ENCODE peak calls at places on chromosomes 16 and 17, in six cellular contexts. W is WERI-Rb-1, E is bronchial epithelial cell, V is stomach, C is endothelial cell of umbilical vein, M is right lobe of liver. O is an unnamed sample.

GRCh38 chr17:32518856-32519768 is 32.3 kb downstream of the CDK5R1 start:
- DNase-seq in E (peak; percentile 60), C (peak; percentile 49), V (peak; percentile 63), M (peak; percentile 48), W (peak; percentile 81), O (no peak)

GRCh38 chr17:78257810-78258322 is 26.4 kb downstream of the TMEM235 start:
- DNase-seq in C (peak; percentile 50), E (no peak), W (no peak), M (peak; percentile 77), V (peak; percentile 38), O (no peak)

GRCh38 chr16:66928702-66929388 is 3.5 kb upstream of the RRAD start:
- DNase-seq in E (no peak), W (peak; percentile 84), C (no peak), V (no peak), M (no peak), O (no peak)

GRCh38 chr17:42307362-42307927 is 19.1 kb downstream of the STAT5A start:
- DNase-seq in V (no peak), C (no peak), M (no peak), E (no peak), W (no peak), O (no peak)

GRCh38 chr16:11029948-11030347 is 85.6 kb downstream of the CLEC16A start:
- DNase-seq in M (no peak), V (no peak), E (peak; percentile 68), W (no peak), C (no peak), O (no peak)

GRCh38 chr17:41793749-41794602 is 7.5 kb upstream of the JUP start:
- DNase-seq in E (no peak), V (no peak), W (no peak), M (no peak), C (peak; percentile 48), O (no peak)

GRCh38 chr17:50480854-50481490 is 2.3 kb downstream of the RSAD1 start:
- DNase-seq in E (peak; percentile 56), M (no peak), C (peak; percentile 18), V (no peak), W (no peak), O (no peak)

GRCh38 chr17:38747385-38748328 is 479 bp downstream of the PCGF2 start:
- DNase-seq in V (no peak), W (peak; percentile 56), C (no peak), E (no peak), M (peak; percentile 56), O (no peak)

GRCh38 chr17:323721-324139 is 28.9 kb downstream of the RPH3AL start:
- DNase-seq in W (no peak), C (no peak), M (no peak), E (no peak), V (no peak), O (no peak)

GRCh38 chr17:68777243-68777855 is 176.2 kb upstream of the FAM20A start:
- DNase-seq in W (peak; percentile 56), M (peak; percentile 29), E (peak; percentile 43), V (peak; percentile 45), C (peak; percentile 90), O (no peak)

GRCh38 chr16:89357055-89357454 is 133.3 kb downstream of the ANKRD11 start:
- DNase-seq in C (no peak), M (no peak), V (no peak), W (peak; percentile 38), E (peak; percentile 65), O (no peak)

GRCh38 chr17:63998050-63998720 is at the start of gene PRR29:
- DNase-seq in V (peak; percentile 74), M (peak; percentile 81), E (no peak), W (peak; percentile 84), C (peak; percentile 71), O (no peak)

GRCh38 chr17:70278846-70279465 is 109.6 kb downstream of the KCNJ2 start:
- DNase-seq in V (no peak), C (peak; percentile 83), E (no peak), M (no peak), W (peak; percentile 82), O (no peak)

GRCh38 chr17:80997471-80998387 is 6.1 kb downstream of the CHMP6 start:
- DNase-seq in M (no peak), V (no peak), C (no peak), W (no peak), E (no peak), O (no peak)

GRCh38 chr17:32275060-32276042 is 9.7 kb downstream of the RHBDL3 start:
- DNase-seq in W (peak; percentile 62), C (peak; percentile 36), E (peak; percentile 73), M (no peak), V (no peak), O (peak; percentile 67)

GRCh38 chr17:47720196-47720595 is 12.8 kb upstream of the TBX21 start:
- DNase-seq in M (no peak), V (no peak), E (no peak), W (no peak), C (no peak), O (no peak)

DNA sequence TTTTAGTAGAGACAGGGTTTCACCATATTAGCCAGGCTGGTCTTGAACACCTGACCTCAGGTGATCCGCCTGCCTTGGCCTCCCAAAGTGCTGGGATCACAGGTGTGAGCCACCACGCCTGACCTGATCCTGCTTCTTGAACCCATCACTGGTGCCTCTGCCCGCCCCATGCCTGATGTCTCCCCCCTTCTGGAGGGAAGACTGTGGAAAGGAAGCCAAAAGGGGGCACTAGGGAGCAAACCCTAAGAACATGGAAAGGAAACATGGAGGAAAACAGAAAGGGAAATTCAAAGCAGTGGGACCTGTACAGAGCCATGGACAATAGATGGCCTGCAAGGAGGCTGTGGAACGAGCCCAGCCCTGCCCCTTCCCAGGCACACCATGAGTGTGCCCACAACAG is 31.1 kb upstream of the FASN start:
- DNase-seq in V (no peak), C (no peak), W (no peak), M (no peak), E (no peak), O (no peak)
- TF ChIP-seq CTCF in V (no peak), C (no peak), W (peak; percentile 43), M (no peak), E (peak; percentile 20), O (peak; percentile 17)

DNA sequence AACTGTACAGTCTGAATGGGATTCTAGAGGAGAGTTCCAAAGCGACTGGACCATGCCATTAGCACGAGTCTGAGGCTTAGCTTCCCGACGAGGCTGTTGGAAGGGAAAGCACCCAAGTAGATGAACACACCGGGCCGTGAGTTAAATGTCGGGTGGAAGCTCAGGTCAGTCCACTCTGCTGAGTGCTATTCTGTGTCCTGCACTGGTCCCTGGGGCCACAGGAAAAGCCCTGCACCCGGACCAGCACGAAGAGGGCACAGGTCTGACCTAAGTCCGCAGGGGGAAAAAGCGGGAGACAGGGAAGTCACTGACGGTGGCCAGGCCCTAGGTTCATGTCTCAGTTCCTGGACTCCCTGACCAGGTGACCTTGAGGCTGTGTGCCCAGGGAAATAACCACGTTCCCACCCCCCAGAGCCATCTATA is 44.1 kb upstream of the RBFOX3 start:
- DNase-seq in M (no peak), W (peak; percentile 7), V (peak; percentile 23), C (no peak), E (no peak), O (no peak)
- H3K27me3 ChIP-seq in M (no peaks in the 10 kb centered on the region), W (no peaks in the 10 kb centered on the region), V (peaks cover 57% of the 10 kb centered on the region), C (peaks cover 2% of the 10 kb centered on the region), E (no peaks in the 10 kb centered on the region), O (peaks cover 4% of the 10 kb centered on the region)

GRCh38 chr17:44122825-44123355 is 551 bp downstream of the HDAC5 start:
- DNase-seq in W (no peak), E (no peak), V (no peak), C (no peak), M (no peak), O (no peak)
- H3K4me3 ChIP-seq in W (peak overlapping the region; percentile 83), E (peak overlapping the region; percentile 73), V (peak overlapping the region; percentile 87), C (peak overlapping the region; percentile 80), M (peak overlapping the region; percentile 89), O (peak overlapping the region; percentile 56)

GRCh38 chr16:27355610-27356009 is 41.8 kb downstream of the IL4R start:
- DNase-seq in V (peak; percentile 33), M (peak; percentile 55), C (peak; percentile 46), E (peak; percentile 22), W (peak; percentile 57), O (no peak)
- TF ChIP-seq CTCF in V (no peak), M (peak; percentile 51), C (peak; percentile 44), E (peak; percentile 47), W (peak; percentile 79), O (peak; percentile 30)

GRCh38 chr17:10072086-10072485 is 126.3 kb downstream of the GAS7 start:
- DNase-seq in W (no peak), E (no peak), V (no peak), C (no peak), M (no peak), O (no peak)
- H3K27me3 ChIP-seq in W (no peaks in the 10 kb centered on the region), E (no peaks in the 10 kb centered on the region), V (no peaks in the 10 kb centered on the region), C (no peaks in the 10 kb centered on the region), M (no peaks in the 10 kb centered on the region), O (no peaks in the 10 kb centered on the region)

GRCh38 chr17:10697092-10698081 is at the start of the genes ADPRM and SCO1:
- DNase-seq in C (peak; percentile 93), M (peak; percentile 96), V (peak; percentile 95), E (peak; percentile 83), W (peak; percentile 94), O (peak; percentile 79)

GRCh38 chr17:10705727-10706126 is 8.3 kb downstream of the ADPRM start:
- DNase-seq in E (no peak), V (no peak), M (no peak), W (no peak), C (no peak), O (no peak)

GRCh38 chr17:10699861-10700260 is 2.5 kb downstream of the ADPRM start:
- DNase-seq in E (no peak), V (no peak), C (no peak), W (no peak), M (no peak), O (no peak)

GRCh38 chr17:10698116-10698818 is 873 bp downstream of the ADPRM start:
- DNase-seq in W (no peak), M (no peak), C (no peak), V (no peak), E (peak; percentile 2), O (no peak)

DNA sequence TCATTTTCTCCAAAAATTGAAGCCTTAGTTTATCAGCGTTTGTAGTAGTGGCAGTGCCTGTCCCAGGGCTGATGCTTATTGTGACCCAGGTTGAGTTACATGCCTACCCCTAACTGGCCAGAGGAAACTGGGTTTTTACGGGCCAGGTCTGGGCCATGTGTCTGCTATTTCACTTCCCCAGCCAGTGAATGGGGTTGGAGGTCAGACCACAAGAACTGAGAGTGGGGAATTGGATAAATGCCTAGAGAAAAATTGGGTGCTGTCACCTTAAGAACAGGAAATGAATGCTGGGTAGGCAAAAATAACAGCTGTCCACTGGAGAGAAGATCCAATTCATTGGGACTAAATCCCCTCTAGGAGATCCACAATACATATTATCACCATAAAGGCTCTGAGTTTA is 5.2 kb downstream of the ADPRM start:
- DNase-seq in V (no peak), E (no peak), W (no peak), M (no peak), C (peak; percentile 2), O (no peak)
- H3K4me3 ChIP-seq in V (no peak overlapping the region), E (no peak overlapping the region), W (no peak overlapping the region), M (no peak overlapping the region), C (no peak overlapping the region), O (no peak overlapping the region)

DNA sequence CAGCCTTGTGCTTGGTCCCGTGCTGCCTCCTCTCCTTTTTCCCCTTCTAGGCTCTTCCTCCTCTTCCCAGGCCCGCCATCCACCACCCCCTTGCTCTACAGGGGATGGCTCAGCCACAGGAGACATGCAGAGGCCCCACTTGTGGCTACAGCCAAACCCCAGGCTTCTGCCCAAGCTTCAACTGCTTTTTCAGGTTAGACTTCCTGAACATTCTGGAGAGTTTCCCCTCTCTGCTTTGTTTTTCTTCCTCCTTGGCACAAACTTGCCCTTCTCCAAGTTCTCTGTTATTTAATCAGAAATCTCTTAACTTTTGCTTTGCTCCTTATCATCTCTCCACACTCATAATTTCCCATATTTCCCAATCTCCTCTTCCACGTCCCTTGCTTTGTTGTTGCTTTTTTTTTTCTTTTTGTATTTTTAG is 18.3 kb upstream of the HAS3 start:
- DNase-seq in W (no peak), E (no peak), V (no peak), C (peak; percentile 81), M (no peak), O (no peak)
- TF ChIP-seq CTCF in W (no peak), E (no peak), V (no peak), C (no peak), M (no peak), O (no peak)

O was measured in kidney epithelial cell.